ENCODE peak calls at places on chromosomes 12 and 14, in ten cellular contexts. One of them, this sample, is unnamed.

GRCh38 chr12:95319694-95320331 is 102.2 kb downstream of the VEZT start:
- DNase-seq in omental fat pad: no peak
- DNase-seq in transverse colon: no peak
- DNase-seq in GM12864: no peak
- DNase-seq in glutamatergic neuron: no peak
- DNase-seq in natural killer cell: no peak
- DNase-seq in stomach: no peak
- DNase-seq in CD8-positive, alpha-beta T cell: no peak
- DNase-seq in psoas muscle: no peak
- DNase-seq in HFF-Myc: no peak
- DNase-seq in this sample: no peak

GRCh38 chr12:2586159-2587035 is 208.4 kb upstream of the FKBP4 start:
- DNase-seq in psoas muscle: no peak
- DNase-seq in transverse colon: no peak
- DNase-seq in glutamatergic neuron: no peak
- DNase-seq in omental fat pad: no peak
- DNase-seq in HFF-Myc: no peak
- DNase-seq in stomach: peak
- DNase-seq in GM12864: no peak
- DNase-seq in natural killer cell: no peak
- DNase-seq in CD8-positive, alpha-beta T cell: no peak
- DNase-seq in this sample: no peak

GRCh38 chr12:89391726-89392336 is 39.5 kb upstream of the DUSP6 start:
- DNase-seq in omental fat pad: no peak
- DNase-seq in stomach: no peak
- DNase-seq in psoas muscle: no peak
- DNase-seq in HFF-Myc: no peak
- DNase-seq in GM12864: no peak
- DNase-seq in glutamatergic neuron: no peak
- DNase-seq in transverse colon: no peak
- DNase-seq in CD8-positive, alpha-beta T cell: no peak
- DNase-seq in natural killer cell: no peak
- DNase-seq in this sample: no peak

GRCh38 chr12:72388322-72388721 is 116.2 kb downstream of the TRHDE start:
- DNase-seq in glutamatergic neuron: no peak
- DNase-seq in omental fat pad: no peak
- DNase-seq in stomach: no peak
- DNase-seq in psoas muscle: no peak
- DNase-seq in GM12864: no peak
- DNase-seq in transverse colon: no peak
- DNase-seq in natural killer cell: no peak
- DNase-seq in HFF-Myc: no peak
- DNase-seq in CD8-positive, alpha-beta T cell: no peak
- DNase-seq in this sample: no peak

GRCh38 chr14:50007123-50007903 is 109.1 kb downstream of the VCPKMT start:
- DNase-seq in HFF-Myc: no peak
- DNase-seq in psoas muscle: no peak
- DNase-seq in GM12864: no peak
- DNase-seq in glutamatergic neuron: no peak
- DNase-seq in CD8-positive, alpha-beta T cell: no peak
- DNase-seq in transverse colon: peak
- DNase-seq in stomach: no peak
- DNase-seq in omental fat pad: no peak
- DNase-seq in natural killer cell: no peak
- DNase-seq in this sample: no peak

GRCh38 chr14:94098359-94098758 is 12.2 kb upstream of the IFI27 start:
- DNase-seq in glutamatergic neuron: no peak
- DNase-seq in CD8-positive, alpha-beta T cell: no peak
- DNase-seq in transverse colon: no peak
- DNase-seq in stomach: no peak
- DNase-seq in HFF-Myc: peak
- DNase-seq in GM12864: no peak
- DNase-seq in natural killer cell: no peak
- DNase-seq in psoas muscle: no peak
- DNase-seq in omental fat pad: no peak
- DNase-seq in this sample: no peak

GRCh38 chr14:77026166-77026929 is 2.2 kb downstream of the IRF2BPL start:
- DNase-seq in glutamatergic neuron: no peak
- DNase-seq in HFF-Myc: no peak
- DNase-seq in transverse colon: no peak
- DNase-seq in CD8-positive, alpha-beta T cell: no peak
- DNase-seq in omental fat pad: no peak
- DNase-seq in stomach: peak
- DNase-seq in psoas muscle: peak
- DNase-seq in GM12864: no peak
- DNase-seq in natural killer cell: peak
- DNase-seq in this sample: no peak

GRCh38 chr14:104865631-104866441 is 768 bp downstream of the CEP170B start:
- DNase-seq in psoas muscle: peak
- DNase-seq in HFF-Myc: no peak
- DNase-seq in transverse colon: peak
- DNase-seq in GM12864: no peak
- DNase-seq in omental fat pad: peak
- DNase-seq in glutamatergic neuron: peak
- DNase-seq in natural killer cell: no peak
- DNase-seq in stomach: peak
- DNase-seq in CD8-positive, alpha-beta T cell: no peak
- DNase-seq in this sample: peak

GRCh38 chr14:23469127-23469905 is at the start of gene NGDN:
- DNase-seq in stomach: peak
- DNase-seq in transverse colon: peak
- DNase-seq in glutamatergic neuron: peak
- DNase-seq in psoas muscle: peak
- DNase-seq in omental fat pad: peak
- DNase-seq in HFF-Myc: peak
- DNase-seq in GM12864: peak
- DNase-seq in natural killer cell: peak
- DNase-seq in CD8-positive, alpha-beta T cell: peak
- DNase-seq in this sample: peak

GRCh38 chr12:26523708-26524150 is 309.3 kb downstream of the ITPR2 start:
- DNase-seq in GM12864: no peak
- DNase-seq in omental fat pad: peak
- DNase-seq in HFF-Myc: no peak
- DNase-seq in transverse colon: peak
- DNase-seq in CD8-positive, alpha-beta T cell: no peak
- DNase-seq in natural killer cell: no peak
- DNase-seq in glutamatergic neuron: peak
- DNase-seq in psoas muscle: peak
- DNase-seq in stomach: peak
- DNase-seq in this sample: no peak

GRCh38 chr14:42224053-42224888 is 617.6 kb downstream of the LRFN5 start:
- DNase-seq in omental fat pad: peak
- DNase-seq in stomach: peak
- DNase-seq in HFF-Myc: peak
- DNase-seq in glutamatergic neuron: peak
- DNase-seq in transverse colon: peak
- DNase-seq in GM12864: no peak
- DNase-seq in CD8-positive, alpha-beta T cell: no peak
- DNase-seq in natural killer cell: no peak
- DNase-seq in psoas muscle: peak
- DNase-seq in this sample: no peak

GRCh38 chr12:130661501-130662255 is 54.4 kb downstream of the RIMBP2 start:
- DNase-seq in HFF-Myc: no peak
- DNase-seq in CD8-positive, alpha-beta T cell: no peak
- DNase-seq in glutamatergic neuron: no peak
- DNase-seq in stomach: no peak
- DNase-seq in psoas muscle: no peak
- DNase-seq in omental fat pad: no peak
- DNase-seq in GM12864: no peak
- DNase-seq in transverse colon: no peak
- DNase-seq in natural killer cell: no peak
- DNase-seq in this sample: no peak

GRCh38 chr14:77498120-77498979 is at the start of gene ISM2:
- DNase-seq in natural killer cell: peak
- DNase-seq in GM12864: no peak
- DNase-seq in omental fat pad: no peak
- DNase-seq in stomach: peak
- DNase-seq in HFF-Myc: no peak
- DNase-seq in CD8-positive, alpha-beta T cell: no peak
- DNase-seq in psoas muscle: no peak
- DNase-seq in transverse colon: peak
- DNase-seq in glutamatergic neuron: peak
- DNase-seq in this sample: peak

GRCh38 chr12:109804820-109805761 is 28.1 kb downstream of the TRPV4 start:
- DNase-seq in GM12864: no peak
- DNase-seq in glutamatergic neuron: peak
- DNase-seq in transverse colon: peak
- DNase-seq in HFF-Myc: peak
- DNase-seq in omental fat pad: peak
- DNase-seq in CD8-positive, alpha-beta T cell: peak
- DNase-seq in stomach: peak
- DNase-seq in psoas muscle: peak
- DNase-seq in natural killer cell: peak
- DNase-seq in this sample: peak

GRCh38 chr14:89067293-89067972 is 243.0 kb downstream of the TTC8 start:
- DNase-seq in omental fat pad: no peak
- DNase-seq in CD8-positive, alpha-beta T cell: no peak
- DNase-seq in glutamatergic neuron: no peak
- DNase-seq in transverse colon: no peak
- DNase-seq in HFF-Myc: no peak
- DNase-seq in stomach: no peak
- DNase-seq in GM12864: no peak
- DNase-seq in natural killer cell: no peak
- DNase-seq in psoas muscle: no peak
- DNase-seq in this sample: peak

GRCh38 chr14:28635387-28635786 is 131.2 kb upstream of the FOXG1 start:
- DNase-seq in CD8-positive, alpha-beta T cell: no peak
- DNase-seq in psoas muscle: no peak
- DNase-seq in glutamatergic neuron: no peak
- DNase-seq in natural killer cell: no peak
- DNase-seq in transverse colon: no peak
- DNase-seq in GM12864: no peak
- DNase-seq in stomach: no peak
- DNase-seq in HFF-Myc: peak
- DNase-seq in omental fat pad: no peak
- DNase-seq in this sample: peak

GRCh38 chr14:22847661-22848341 is 11.4 kb downstream of the MMP14 start:
- DNase-seq in psoas muscle: no peak
- DNase-seq in GM12864: no peak
- DNase-seq in CD8-positive, alpha-beta T cell: no peak
- DNase-seq in HFF-Myc: no peak
- DNase-seq in glutamatergic neuron: no peak
- DNase-seq in omental fat pad: no peak
- DNase-seq in stomach: no peak
- DNase-seq in transverse colon: no peak
- DNase-seq in natural killer cell: no peak
- DNase-seq in this sample: no peak

GRCh38 chr12:5088586-5089264 is 45.0 kb downstream of the KCNA5 start:
- DNase-seq in transverse colon: no peak
- DNase-seq in GM12864: no peak
- DNase-seq in glutamatergic neuron: no peak
- DNase-seq in omental fat pad: no peak
- DNase-seq in stomach: no peak
- DNase-seq in CD8-positive, alpha-beta T cell: no peak
- DNase-seq in HFF-Myc: peak
- DNase-seq in natural killer cell: no peak
- DNase-seq in psoas muscle: peak
- DNase-seq in this sample: no peak

GRCh38 chr12:92927055-92927435 is 2.0 kb downstream of the EEA1 start:
- DNase-seq in transverse colon: no peak
- DNase-seq in omental fat pad: no peak
- DNase-seq in glutamatergic neuron: no peak
- DNase-seq in HFF-Myc: no peak
- DNase-seq in natural killer cell: peak
- DNase-seq in stomach: no peak
- DNase-seq in GM12864: no peak
- DNase-seq in CD8-positive, alpha-beta T cell: no peak
- DNase-seq in psoas muscle: peak
- DNase-seq in this sample: no peak
- TF ChIP-seq CTCF in transverse colon: no peak
- TF ChIP-seq CTCF in omental fat pad: no peak
- TF ChIP-seq CTCF in glutamatergic neuron: no peak
- TF ChIP-seq CTCF in HFF-Myc: peak
- TF ChIP-seq CTCF in natural killer cell: no peak
- TF ChIP-seq CTCF in stomach: no peak
- TF ChIP-seq CTCF in GM12864: no peak
- TF ChIP-seq CTCF in CD8-positive, alpha-beta T cell: no peak
- TF ChIP-seq CTCF in psoas muscle: peak
- TF ChIP-seq CTCF in this sample: no peak

GRCh38 chr12:50665170-50665569 is 98.7 kb upstream of the ATF1 start:
- DNase-seq in natural killer cell: no peak
- DNase-seq in HFF-Myc: no peak
- DNase-seq in GM12864: no peak
- DNase-seq in psoas muscle: no peak
- DNase-seq in stomach: no peak
- DNase-seq in CD8-positive, alpha-beta T cell: no peak
- DNase-seq in omental fat pad: no peak
- DNase-seq in transverse colon: no peak
- DNase-seq in glutamatergic neuron: no peak
- DNase-seq in this sample: no peak
- TF ChIP-seq CTCF in natural killer cell: no peak
- TF ChIP-seq CTCF in HFF-Myc: no peak
- TF ChIP-seq CTCF in GM12864: no peak
- TF ChIP-seq CTCF in psoas muscle: no peak
- TF ChIP-seq CTCF in stomach: no peak
- TF ChIP-seq CTCF in CD8-positive, alpha-beta T cell: no peak
- TF ChIP-seq CTCF in omental fat pad: no peak
- TF ChIP-seq CTCF in transverse colon: no peak
- TF ChIP-seq CTCF in glutamatergic neuron: no peak
- TF ChIP-seq CTCF in this sample: no peak

GRCh38 chr14:75002392-75003249 is at the start of gene EIF2B2:
- DNase-seq in CD8-positive, alpha-beta T cell: peak
- DNase-seq in psoas muscle: peak
- DNase-seq in natural killer cell: peak
- DNase-seq in GM12864: peak
- DNase-seq in HFF-Myc: peak
- DNase-seq in transverse colon: peak
- DNase-seq in stomach: peak
- DNase-seq in omental fat pad: peak
- DNase-seq in glutamatergic neuron: peak
- DNase-seq in this sample: peak
- TF ChIP-seq CTCF in CD8-positive, alpha-beta T cell: no peak
- TF ChIP-seq CTCF in psoas muscle: peak
- TF ChIP-seq CTCF in natural killer cell: no peak
- TF ChIP-seq CTCF in GM12864: no peak
- TF ChIP-seq CTCF in HFF-Myc: no peak
- TF ChIP-seq CTCF in transverse colon: peak
- TF ChIP-seq CTCF in stomach: no peak
- TF ChIP-seq CTCF in omental fat pad: no peak
- TF ChIP-seq CTCF in glutamatergic neuron: peak
- TF ChIP-seq CTCF in this sample: no peak

DNA sequence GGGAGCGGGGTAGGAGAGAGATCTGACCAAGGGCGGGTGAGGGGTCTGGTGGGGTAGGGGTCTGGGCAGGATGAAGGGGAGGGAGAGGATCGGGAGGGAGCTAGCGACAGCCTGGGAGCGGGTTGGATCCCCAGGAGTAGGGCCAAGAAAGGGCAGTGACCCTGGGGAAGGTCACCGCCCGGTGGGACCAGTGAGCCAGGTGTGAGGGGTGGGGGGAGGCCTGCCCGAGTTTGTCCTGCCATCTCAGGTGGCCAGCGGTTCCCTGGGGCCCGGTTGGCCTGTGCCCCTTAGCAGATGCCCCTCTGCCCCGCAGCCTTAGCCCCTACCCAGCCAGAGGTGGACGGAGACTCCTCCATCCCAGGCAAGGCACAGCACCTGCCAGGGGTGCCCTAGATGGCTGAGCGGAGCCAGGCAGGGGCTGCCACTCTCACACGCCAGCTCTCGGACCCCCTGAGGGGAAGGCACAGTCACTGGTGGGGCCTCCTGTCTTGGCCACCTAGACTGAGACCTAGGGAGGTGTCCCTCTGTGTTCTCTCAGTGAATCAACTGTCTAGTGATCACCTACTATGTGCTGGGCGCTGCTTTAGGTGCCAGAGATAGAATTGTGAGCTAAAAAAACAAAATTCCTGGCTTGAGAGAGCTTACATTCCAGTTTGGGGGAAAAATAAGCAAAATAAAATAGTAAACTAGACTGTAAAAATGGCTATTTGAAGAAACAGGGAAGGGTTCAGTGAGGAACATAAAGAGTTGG is 631 bp upstream of the TTC7B start:
- DNase-seq in natural killer cell: no peak
- DNase-seq in CD8-positive, alpha-beta T cell: no peak
- DNase-seq in transverse colon: no peak
- DNase-seq in glutamatergic neuron: no peak
- DNase-seq in omental fat pad: no peak
- DNase-seq in GM12864: no peak
- DNase-seq in HFF-Myc: no peak
- DNase-seq in stomach: no peak
- DNase-seq in psoas muscle: no peak
- DNase-seq in this sample: no peak
- TF ChIP-seq CTCF in natural killer cell: no peak
- TF ChIP-seq CTCF in CD8-positive, alpha-beta T cell: no peak
- TF ChIP-seq CTCF in transverse colon: no peak
- TF ChIP-seq CTCF in glutamatergic neuron: no peak
- TF ChIP-seq CTCF in omental fat pad: no peak
- TF ChIP-seq CTCF in GM12864: no peak
- TF ChIP-seq CTCF in HFF-Myc: no peak
- TF ChIP-seq CTCF in stomach: peak
- TF ChIP-seq CTCF in psoas muscle: no peak
- TF ChIP-seq CTCF in this sample: peak

This sample was measured in GM06990.